ENCODE peak calls at places on chromosomes 2 and 18, in five cellular contexts. E is activated naive CD4-positive, alpha-beta T cell treated with Interleukin-2 at 50 U/mL for 16 hours; D is neural crest cell; V is AG04449; Y is anterior cingulate cortex. T is an unnamed sample.

GRCh38 chr18:48805826-48806535 is 144.8 kb downstream of the SMAD7 start:
- DNase-seq in Y (no peak), E (no peak), D (no peak), V (no peak), T (peak)

GRCh38 chr2:229725716-229726346 is 11.5 kb upstream of the DNER start:
- DNase-seq in Y (no peak), E (no peak), V (peak), D (no peak), T (no peak)

GRCh38 chr2:216083464-216084279 is 2.0 kb downstream of the TMEM169 start:
- DNase-seq in D (peak), V (no peak), Y (no peak), E (no peak), T (peak)

GRCh38 chr2:168583710-168584521 is 127.8 kb downstream of the CERS6 start:
- DNase-seq in V (no peak), D (no peak), E (no peak), Y (no peak), T (no peak)

GRCh38 chr2:7427293-7428060 is 510.3 kb downstream of the RNF144A start:
- DNase-seq in Y (no peak), V (no peak), E (no peak), D (peak), T (no peak)

GRCh38 chr2:44938287-44939073 is 3.0 kb upstream of the SIX3 start:
- DNase-seq in D (no peak), V (no peak), E (no peak), Y (no peak), T (peak)

GRCh38 chr18:3069671-3070433 is 56.9 kb upstream of the LPIN2 start:
- DNase-seq in E (no peak), D (no peak), V (no peak), Y (no peak), T (no peak)

GRCh38 chr2:627340-627709 is 49.9 kb downstream of the TMEM18 start:
- DNase-seq in Y (no peak), D (no peak), E (no peak), V (no peak), T (no peak)

GRCh38 chr2:129758461-129759185 is 220.8 kb upstream of the RAB6C start:
- DNase-seq in E (no peak), Y (no peak), D (no peak), V (no peak), T (peak)

GRCh38 chr18:45166341-45167108 is 448.8 kb upstream of the SLC14A2 start:
- DNase-seq in E (no peak), D (no peak), V (peak), Y (no peak), T (no peak)

GRCh38 chr2:231398585-231398984 is 3.1 kb downstream of the B3GNT7 start:
- DNase-seq in E (no peak), V (no peak), D (no peak), Y (no peak), T (no peak)

GRCh38 chr2:102451968-102452367 is 21.1 kb upstream of the SLC9A4 start:
- DNase-seq in V (no peak), Y (no peak), E (no peak), D (no peak), T (no peak)

GRCh38 chr2:240687741-240688562 is 3.7 kb upstream of the AQP12A start:
- DNase-seq in E (no peak), V (no peak), Y (no peak), D (no peak), T (no peak)

GRCh38 chr2:120828066-120828465 is 92.4 kb downstream of the GLI2 start:
- DNase-seq in Y (no peak), V (no peak), E (no peak), D (no peak), T (no peak)

GRCh38 chr18:13983506-13983905 is 68.2 kb upstream of the MC2R start:
- DNase-seq in E (no peak), D (no peak), V (no peak), Y (no peak), T (no peak)

GRCh38 chr2:14952383-14952782 is 319.9 kb downstream of the LRATD1 start:
- DNase-seq in D (no peak), V (no peak), E (no peak), Y (no peak), T (no peak)